ENCODE peak calls at places on chromosome X, in five cellular contexts. One of them, this sample, is unnamed.

GRCh38 chrX:24676403-24677024 is 17.2 kb upstream of the POLA1 start:
- DNase-seq in GM12865: peak
- DNase-seq in WERI-Rb-1: no peak
- DNase-seq in cardiac muscle cell: peak
- DNase-seq in heart left ventricle: no peak
- DNase-seq in this sample: no peak

GRCh38 chrX:70754169-70754843 is 154.2 kb downstream of the TEX11 start:
- DNase-seq in GM12865: no peak
- DNase-seq in WERI-Rb-1: no peak
- DNase-seq in cardiac muscle cell: no peak
- DNase-seq in heart left ventricle: no peak
- DNase-seq in this sample: no peak

GRCh38 chrX:56790778-56791177 is 61.7 kb downstream of the NBDY start:
- DNase-seq in GM12865: no peak
- DNase-seq in WERI-Rb-1: no peak
- DNase-seq in cardiac muscle cell: no peak
- DNase-seq in heart left ventricle: no peak
- DNase-seq in this sample: no peak

GRCh38 chrX:120514236-120514635 is 45.1 kb upstream of the LAMP2 start:
- DNase-seq in GM12865: peak
- DNase-seq in WERI-Rb-1: no peak
- DNase-seq in cardiac muscle cell: no peak
- DNase-seq in heart left ventricle: no peak
- DNase-seq in this sample: no peak

GRCh38 chrX:115362334-115363095 is 73.0 kb downstream of the LUZP4 start:
- DNase-seq in GM12865: peak
- DNase-seq in WERI-Rb-1: peak
- DNase-seq in cardiac muscle cell: no peak
- DNase-seq in heart left ventricle: no peak
- DNase-seq in this sample: no peak

GRCh38 chrX:11970935-11971334 is 167.3 kb upstream of the FRMPD4 start:
- DNase-seq in GM12865: no peak
- DNase-seq in WERI-Rb-1: no peak
- DNase-seq in cardiac muscle cell: no peak
- DNase-seq in heart left ventricle: no peak
- DNase-seq in this sample: no peak

GRCh38 chrX:134542485-134542884 is 82.5 kb downstream of the HPRT1 start:
- DNase-seq in GM12865: peak
- DNase-seq in WERI-Rb-1: peak
- DNase-seq in cardiac muscle cell: no peak
- DNase-seq in heart left ventricle: no peak
- DNase-seq in this sample: no peak

GRCh38 chrX:148134578-148134977 is 153.4 kb downstream of the FMR1NB start:
- DNase-seq in GM12865: no peak
- DNase-seq in WERI-Rb-1: no peak
- DNase-seq in cardiac muscle cell: no peak
- DNase-seq in heart left ventricle: no peak
- DNase-seq in this sample: no peak

GRCh38 chrX:139506318-139506717 is 24.2 kb upstream of the F9 start:
- DNase-seq in GM12865: no peak
- DNase-seq in WERI-Rb-1: no peak
- DNase-seq in cardiac muscle cell: no peak
- DNase-seq in heart left ventricle: no peak
- DNase-seq in this sample: no peak

GRCh38 chrX:45788941-45789348 is 588.3 kb upstream of the DIPK2B start:
- DNase-seq in GM12865: no peak
- DNase-seq in WERI-Rb-1: no peak
- DNase-seq in cardiac muscle cell: no peak
- DNase-seq in heart left ventricle: peak
- DNase-seq in this sample: no peak

DNA sequence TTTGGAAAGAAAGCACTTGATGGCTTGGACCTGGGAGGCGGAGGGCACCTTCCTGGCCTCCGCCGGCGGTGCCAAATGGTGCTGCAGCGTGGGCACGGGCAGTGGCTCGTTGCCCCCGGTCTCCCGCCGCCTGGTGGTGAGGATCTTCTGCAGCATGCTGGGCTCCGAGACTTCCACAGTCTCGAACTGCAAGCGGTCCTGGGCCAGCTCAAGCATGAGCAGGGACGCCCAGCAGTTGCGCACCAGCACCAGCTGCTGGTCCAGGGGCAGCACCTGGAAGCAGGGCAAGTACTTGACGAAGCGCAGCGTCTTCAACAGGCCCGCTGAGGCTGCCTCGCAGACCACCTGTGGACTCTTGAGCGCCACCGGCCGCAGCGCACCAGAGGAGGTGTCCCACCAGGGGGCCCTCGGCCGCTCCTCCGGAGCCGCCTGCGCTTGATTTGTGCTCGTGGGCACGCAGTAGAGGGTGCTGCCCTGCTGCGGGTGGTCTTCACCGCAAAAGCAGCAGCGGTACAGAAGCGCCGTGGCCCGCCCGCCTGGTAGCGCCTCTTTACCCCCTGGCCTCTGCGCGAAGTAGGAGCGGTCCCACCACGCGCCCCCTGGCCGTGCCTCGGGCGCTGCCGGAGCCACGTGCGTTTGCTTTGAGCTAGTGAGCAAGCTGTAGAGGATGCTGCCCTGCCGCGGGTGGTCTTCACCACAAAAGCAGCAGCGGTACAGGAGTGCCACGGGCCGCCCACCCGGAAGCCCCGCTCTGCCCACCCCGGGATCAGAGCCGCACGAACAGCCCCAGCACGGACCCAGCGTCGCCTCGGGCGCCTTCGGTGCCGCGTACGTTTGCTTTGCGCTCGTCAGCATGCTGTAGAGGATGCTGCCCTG is 689 bp downstream of the NR0B1 start:
- DNase-seq in GM12865: peak
- DNase-seq in WERI-Rb-1: peak
- DNase-seq in cardiac muscle cell: peak
- DNase-seq in heart left ventricle: no peak
- DNase-seq in this sample: peak
- TF ChIP-seq CTCF in GM12865: peak
- TF ChIP-seq CTCF in WERI-Rb-1: peak
- TF ChIP-seq CTCF in cardiac muscle cell: peak
- TF ChIP-seq CTCF in heart left ventricle: no peak
- TF ChIP-seq CTCF in this sample: peak

GRCh38 chrX:74940414-74940813 is 15.2 kb upstream of the NEXMIF start:
- DNase-seq in GM12865: no peak
- DNase-seq in WERI-Rb-1: no peak
- DNase-seq in cardiac muscle cell: no peak
- DNase-seq in heart left ventricle: no peak
- DNase-seq in this sample: no peak
- TF ChIP-seq CTCF in GM12865: no peak
- TF ChIP-seq CTCF in WERI-Rb-1: no peak
- TF ChIP-seq CTCF in cardiac muscle cell: no peak
- TF ChIP-seq CTCF in heart left ventricle: no peak
- TF ChIP-seq CTCF in this sample: no peak

GRCh38 chrX:108947205-108947604 is 210.8 kb upstream of the IRS4 start:
- DNase-seq in GM12865: no peak
- DNase-seq in WERI-Rb-1: no peak
- DNase-seq in cardiac muscle cell: no peak
- DNase-seq in heart left ventricle: no peak
- DNase-seq in this sample: no peak

GRCh38 chrX:108946531-108946930 is 210.2 kb upstream of the IRS4 start:
- DNase-seq in GM12865: no peak
- DNase-seq in WERI-Rb-1: no peak
- DNase-seq in cardiac muscle cell: no peak
- DNase-seq in heart left ventricle: no peak
- DNase-seq in this sample: no peak

GRCh38 chrX:108945883-108946523 is 209.6 kb upstream of the IRS4 start:
- DNase-seq in GM12865: no peak
- DNase-seq in WERI-Rb-1: no peak
- DNase-seq in cardiac muscle cell: no peak
- DNase-seq in heart left ventricle: no peak
- DNase-seq in this sample: no peak
- TF ChIP-seq CTCF in GM12865: no peak
- TF ChIP-seq CTCF in WERI-Rb-1: no peak
- TF ChIP-seq CTCF in cardiac muscle cell: no peak
- TF ChIP-seq CTCF in heart left ventricle: no peak
- TF ChIP-seq CTCF in this sample: no peak

GRCh38 chrX:131801066-131801465 is 222.0 kb upstream of the STK26 start:
- DNase-seq in GM12865: no peak
- DNase-seq in WERI-Rb-1: no peak
- DNase-seq in cardiac muscle cell: no peak
- DNase-seq in heart left ventricle: no peak
- DNase-seq in this sample: no peak

GRCh38 chrX:131801911-131802310 is 221.2 kb upstream of the STK26 start:
- DNase-seq in GM12865: no peak
- DNase-seq in WERI-Rb-1: no peak
- DNase-seq in cardiac muscle cell: no peak
- DNase-seq in heart left ventricle: no peak
- DNase-seq in this sample: no peak

GRCh38 chrX:131802836-131803626 is 220.1 kb upstream of the STK26 start:
- DNase-seq in GM12865: peak
- DNase-seq in WERI-Rb-1: peak
- DNase-seq in cardiac muscle cell: no peak
- DNase-seq in heart left ventricle: peak
- DNase-seq in this sample: peak
- TF ChIP-seq CTCF in GM12865: peak
- TF ChIP-seq CTCF in WERI-Rb-1: peak
- TF ChIP-seq CTCF in cardiac muscle cell: no peak
- TF ChIP-seq CTCF in heart left ventricle: peak
- TF ChIP-seq CTCF in this sample: peak

DNA sequence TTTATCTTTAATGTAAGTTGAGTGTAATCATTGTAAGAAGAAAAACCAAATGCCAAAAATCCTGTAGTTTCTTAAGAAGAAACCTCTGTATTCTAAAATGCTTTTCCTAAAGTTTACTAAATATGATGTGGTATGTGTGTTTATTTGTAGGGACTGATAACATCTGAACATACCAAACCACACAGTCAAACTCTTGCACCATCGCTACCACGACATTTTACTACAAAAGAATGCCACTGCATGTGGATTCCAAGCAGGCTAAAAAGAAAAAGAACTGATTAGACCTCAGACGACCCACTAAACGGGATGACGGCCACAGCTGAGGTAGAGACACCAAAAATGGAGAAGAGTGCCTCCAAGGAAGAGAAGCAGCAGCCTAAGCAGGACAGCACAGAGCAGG is 46.1 kb downstream of the LAS1L start:
- DNase-seq in GM12865: no peak
- DNase-seq in WERI-Rb-1: no peak
- DNase-seq in cardiac muscle cell: no peak
- DNase-seq in heart left ventricle: no peak
- DNase-seq in this sample: no peak
- TF ChIP-seq CTCF in GM12865: no peak
- TF ChIP-seq CTCF in WERI-Rb-1: no peak
- TF ChIP-seq CTCF in cardiac muscle cell: no peak
- TF ChIP-seq CTCF in heart left ventricle: no peak
- TF ChIP-seq CTCF in this sample: no peak